ENCODE peak calls at places on chromosome 14, in seven cellular contexts. N, G, L, V, J, Y and X are unnamed samples.

GRCh38 chr14:105153331-105153731 is 15.2 kb downstream of the JAG2 start:
- DNase-seq in N (no peak), G (no peak), L (no peak), V (no peak), J (peak), Y (no peak), X (no peak)

GRCh38 chr14:34387974-34388533 is 74.0 kb downstream of the SPTSSA start:
- DNase-seq in N (no peak), G (no peak), L (no peak), V (no peak), J (no peak), Y (no peak), X (no peak)

GRCh38 chr14:89469210-89470198 is 52.5 kb upstream of the FOXN3 start:
- DNase-seq in N (no peak), G (no peak), L (no peak), V (no peak), J (peak), Y (no peak), X (no peak)

GRCh38 chr14:95185033-95185432 is 27.7 kb upstream of the DICER1 start:
- DNase-seq in N (no peak), G (no peak), L (no peak), V (no peak), J (no peak), Y (no peak), X (no peak)

GRCh38 chr14:48274826-48275225 is 599.4 kb upstream of the MDGA2 start:
- DNase-seq in N (no peak), G (no peak), L (no peak), V (no peak), J (no peak), Y (no peak), X (no peak)

GRCh38 chr14:34461334-34462131 is 507 bp downstream of the SPTSSA start:
- DNase-seq in N (peak), G (peak), L (peak), V (no peak), J (no peak), Y (peak), X (peak)

GRCh38 chr14:29453045-29453444 is 474.6 kb downstream of the PRKD1 start:
- DNase-seq in N (no peak), G (no peak), L (no peak), V (no peak), J (no peak), Y (no peak), X (no peak)

GRCh38 chr14:90136904-90137303 is 75.1 kb downstream of the KCNK13 start:
- DNase-seq in N (no peak), G (no peak), L (no peak), V (no peak), J (no peak), Y (no peak), X (no peak)

GRCh38 chr14:105487986-105488777 is 1.5 kb downstream of the CRIP1 start:
- DNase-seq in N (no peak), G (no peak), L (no peak), V (no peak), J (no peak), Y (no peak), X (no peak)

GRCh38 chr14:64723691-64724577 is 19.7 kb downstream of the PLEKHG3 start:
- DNase-seq in N (no peak), G (no peak), L (no peak), V (no peak), J (peak), Y (no peak), X (no peak)

GRCh38 chr14:61409782-61410181 is 88.4 kb downstream of the PRKCH start:
- DNase-seq in N (no peak), G (no peak), L (no peak), V (no peak), J (no peak), Y (no peak), X (no peak)

GRCh38 chr14:44982594-44982993 is 20.6 kb downstream of the TOGARAM1 start:
- DNase-seq in N (no peak), G (no peak), L (no peak), V (no peak), J (no peak), Y (no peak), X (no peak)

GRCh38 chr14:73234586-73235394 is 2.5 kb upstream of the PAPLN start:
- DNase-seq in N (no peak), G (no peak), L (no peak), V (no peak), J (no peak), Y (no peak), X (no peak)

GRCh38 chr14:88681755-88682494 is 110.8 kb downstream of the EML5 start:
- DNase-seq in N (no peak), G (no peak), L (no peak), V (no peak), J (no peak), Y (no peak), X (no peak)

GRCh38 chr14:103186894-103187586 is 63.8 kb downstream of the TNFAIP2 start:
- DNase-seq in N (no peak), G (no peak), L (no peak), V (no peak), J (no peak), Y (no peak), X (no peak)

GRCh38 chr14:100304825-100305445 is 1.3 kb downstream of the SLC25A29 start:
- DNase-seq in N (peak), G (peak), L (peak), V (no peak), J (no peak), Y (peak), X (no peak)

GRCh38 chr14:22558221-22558913 is 30.7 kb downstream of the DAD1 start:
- DNase-seq in N (no peak), G (no peak), L (no peak), V (no peak), J (peak), Y (no peak), X (no peak)

GRCh38 chr14:98994571-98994970 is 277.4 kb downstream of the BCL11B start:
- DNase-seq in N (no peak), G (no peak), L (no peak), V (no peak), J (no peak), Y (no peak), X (no peak)

GRCh38 chr14:77305696-77306095 is 15.0 kb downstream of the POMT2 start:
- DNase-seq in N (no peak), G (no peak), L (no peak), V (no peak), J (no peak), Y (no peak), X (no peak)

GRCh38 chr14:105023791-105024480 is 3.1 kb upstream of the CDCA4 start:
- DNase-seq in N (no peak), G (no peak), L (no peak), V (peak), J (no peak), Y (no peak), X (no peak)

GRCh38 chr14:103825103-103825502 is 22.3 kb downstream of the PPP1R13B start:
- DNase-seq in N (no peak), G (no peak), L (no peak), V (no peak), J (no peak), Y (no peak), X (no peak)

GRCh38 chr14:35878272-35879140 is 52.4 kb downstream of the BRMS1L start:
- DNase-seq in N (no peak), G (peak), L (no peak), V (peak), J (no peak), Y (no peak), X (no peak)

GRCh38 chr14:104865069-104865630 is at the start of gene CEP170B:
- DNase-seq in N (no peak), G (no peak), L (no peak), V (no peak), J (peak), Y (no peak), X (no peak)

GRCh38 chr14:56208520-56208919 is 90.3 kb downstream of the PELI2 start:
- DNase-seq in N (no peak), G (no peak), L (no peak), V (no peak), J (no peak), Y (no peak), X (no peak)

GRCh38 chr14:55951366-55952206 is 166.6 kb upstream of the PELI2 start:
- DNase-seq in N (no peak), G (no peak), L (no peak), V (no peak), J (no peak), Y (no peak), X (no peak)

GRCh38 chr14:103232831-103233319 is 101.2 kb upstream of the EIF5 start:
- DNase-seq in N (no peak), G (no peak), L (no peak), V (no peak), J (no peak), Y (no peak), X (no peak)

GRCh38 chr14:70995671-70996070 is 88.4 kb downstream of the PCNX1 start:
- DNase-seq in N (no peak), G (no peak), L (no peak), V (no peak), J (no peak), Y (no peak), X (no peak)

GRCh38 chr14:105529506-105530445 is 3.4 kb downstream of the TMEM121 start:
- DNase-seq in N (no peak), G (no peak), L (no peak), V (no peak), J (peak), Y (no peak), X (no peak)

GRCh38 chr14:38992067-38992835 is 110.8 kb downstream of the SEC23A start:
- DNase-seq in N (no peak), G (no peak), L (no peak), V (no peak), J (no peak), Y (no peak), X (no peak)

GRCh38 chr14:50666772-50667490 is 1.2 kb downstream of the SAV1 start:
- DNase-seq in N (no peak), G (peak), L (no peak), V (no peak), J (no peak), Y (no peak), X (no peak)

GRCh38 chr14:33611405-33612183 is 339.3 kb downstream of the EGLN3 start:
- DNase-seq in N (no peak), G (no peak), L (no peak), V (no peak), J (no peak), Y (no peak), X (no peak)

GRCh38 chr14:88289214-88289613 is 33.9 kb downstream of the KCNK10 start:
- DNase-seq in N (no peak), G (no peak), L (no peak), V (no peak), J (no peak), Y (no peak), X (no peak)

GRCh38 chr14:70857499-70857895 is 48.2 kb upstream of the MAP3K9 start:
- DNase-seq in N (no peak), G (no peak), L (no peak), V (no peak), J (no peak), Y (no peak), X (no peak)

GRCh38 chr14:69574266-69574953 is at the start of gene CCDC177:
- DNase-seq in N (peak), G (peak), L (peak), V (no peak), J (peak), Y (no peak), X (peak)

GRCh38 chr14:31230559-31230958 is 23.0 kb upstream of the HECTD1 start:
- DNase-seq in N (no peak), G (no peak), L (no peak), V (no peak), J (no peak), Y (no peak), X (no peak)

GRCh38 chr14:72822946-72823611 is 70.8 kb downstream of the DPF3 start:
- DNase-seq in N (no peak), G (no peak), L (no peak), V (no peak), J (no peak), Y (no peak), X (no peak)

GRCh38 chr14:23579311-23579630 is 681 bp upstream of the JPH4 start:
- DNase-seq in N (no peak), G (no peak), L (no peak), V (no peak), J (no peak), Y (no peak), X (no peak)

GRCh38 chr14:20434701-20435453 is 1.1 kb downstream of the KLHL33 start:
- DNase-seq in N (no peak), G (no peak), L (no peak), V (no peak), J (no peak), Y (no peak), X (no peak)

GRCh38 chr14:58294201-58294600 is 4.2 kb upstream of the ARID4A start:
- DNase-seq in N (no peak), G (no peak), L (no peak), V (no peak), J (no peak), Y (no peak), X (no peak)